ENCODE peak calls at places on chromosomes 2 and 18, in eight cellular contexts. P, C, O, Y, R, G, Q and S are unnamed samples.

GRCh38 chr2:1800306-1800705 is 56.0 kb upstream of the PXDN start:
- DNase-seq in P (no peak), C (no peak), O (no peak), Y (no peak), R (no peak), G (peak), Q (no peak), S (no peak)

GRCh38 chr2:150370600-150370999 is 116.9 kb downstream of the RND3 start:
- DNase-seq in P (no peak), C (no peak), O (no peak), Y (no peak), R (no peak), G (no peak), Q (no peak), S (no peak)

GRCh38 chr2:177262137-177262536 is 2.4 kb downstream of the NFE2L2 start:
- DNase-seq in P (no peak), C (no peak), O (no peak), Y (no peak), R (no peak), G (no peak), Q (no peak), S (no peak)

GRCh38 chr18:79628416-79629248 is 51.0 kb upstream of the CTDP1 start:
- DNase-seq in P (no peak), C (no peak), O (no peak), Y (no peak), R (no peak), G (peak), Q (no peak), S (no peak)

GRCh38 chr2:120606931-120607330 is 128.7 kb upstream of the GLI2 start:
- DNase-seq in P (no peak), C (no peak), O (no peak), Y (no peak), R (no peak), G (peak), Q (no peak), S (no peak)

GRCh38 chr2:54469484-54470053 is 13.4 kb downstream of the SPTBN1 start:
- DNase-seq in P (no peak), C (no peak), O (peak), Y (no peak), R (peak), G (no peak), Q (no peak), S (no peak)

GRCh38 chr2:110863726-110864125 is 131.4 kb downstream of the ACOXL start:
- DNase-seq in P (no peak), C (no peak), O (no peak), Y (no peak), R (no peak), G (no peak), Q (no peak), S (no peak)

GRCh38 chr2:45904931-45905642 is 253.6 kb downstream of the PRKCE start:
- DNase-seq in P (no peak), C (no peak), O (no peak), Y (no peak), R (no peak), G (no peak), Q (no peak), S (no peak)

GRCh38 chr2:229335877-229336346 is 64.8 kb upstream of the PID1 start:
- DNase-seq in P (no peak), C (no peak), O (no peak), Y (no peak), R (no peak), G (no peak), Q (no peak), S (no peak)

GRCh38 chr2:20190862-20191713 is 33.8 kb downstream of the SDC1 start:
- DNase-seq in P (no peak), C (peak), O (peak), Y (no peak), R (no peak), G (no peak), Q (no peak), S (no peak)

GRCh38 chr2:47177042-47177565 is 22.0 kb upstream of the STPG4 start:
- DNase-seq in P (no peak), C (no peak), O (no peak), Y (no peak), R (no peak), G (no peak), Q (no peak), S (no peak)

GRCh38 chr2:8418721-8419120 is 263.1 kb upstream of the ID2 start:
- DNase-seq in P (peak), C (no peak), O (no peak), Y (peak), R (no peak), G (no peak), Q (no peak), S (peak)

GRCh38 chr2:104574367-104574766 is 279.5 kb upstream of the POU3F3 start:
- DNase-seq in P (no peak), C (no peak), O (no peak), Y (no peak), R (no peak), G (no peak), Q (no peak), S (no peak)

GRCh38 chr18:9643549-9643948 is 29.2 kb upstream of the PPP4R1 start:
- DNase-seq in P (peak), C (peak), O (peak), Y (peak), R (no peak), G (no peak), Q (no peak), S (peak)

DNA sequence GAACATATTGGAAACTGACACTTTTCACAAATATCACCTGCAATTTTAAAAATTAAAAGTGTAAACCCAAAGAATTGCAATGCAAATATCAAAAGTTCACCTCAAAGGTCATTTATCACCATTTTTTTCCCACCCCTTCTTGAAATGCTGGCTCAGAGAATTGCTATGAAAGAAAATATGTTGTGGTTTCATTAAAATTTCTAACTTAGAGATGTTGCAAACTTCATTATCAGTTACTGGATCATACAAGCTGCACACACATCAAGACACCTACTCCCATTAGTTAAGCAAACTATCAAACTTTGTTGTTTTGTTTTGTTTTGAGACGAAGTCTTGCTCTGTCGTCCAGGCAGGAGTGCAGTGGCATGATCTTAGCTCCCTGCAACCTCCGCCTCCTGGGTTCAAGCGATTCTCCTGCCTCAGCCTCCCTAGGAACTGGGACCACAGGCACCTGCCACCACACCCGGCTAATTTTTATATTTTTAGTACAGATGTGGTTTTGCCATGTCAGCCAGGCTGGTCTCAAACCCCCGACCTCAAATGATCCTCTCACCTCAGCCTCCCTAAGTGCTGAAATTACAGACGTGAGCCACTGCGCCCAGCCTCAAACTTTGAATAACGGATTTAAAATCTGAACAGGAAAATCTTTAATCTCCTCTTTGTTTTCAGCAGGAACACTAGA is 37.0 kb downstream of the STK39 start:
- DNase-seq in P (no peak), C (no peak), O (no peak), Y (no peak), R (no peak), G (no peak), Q (no peak), S (no peak)
- H3K4me3 ChIP-seq in P (no peak), C (peak), O (no peak), Y (no peak), R (no peak), G (peak), Q (no peak), S (no peak)

DNA sequence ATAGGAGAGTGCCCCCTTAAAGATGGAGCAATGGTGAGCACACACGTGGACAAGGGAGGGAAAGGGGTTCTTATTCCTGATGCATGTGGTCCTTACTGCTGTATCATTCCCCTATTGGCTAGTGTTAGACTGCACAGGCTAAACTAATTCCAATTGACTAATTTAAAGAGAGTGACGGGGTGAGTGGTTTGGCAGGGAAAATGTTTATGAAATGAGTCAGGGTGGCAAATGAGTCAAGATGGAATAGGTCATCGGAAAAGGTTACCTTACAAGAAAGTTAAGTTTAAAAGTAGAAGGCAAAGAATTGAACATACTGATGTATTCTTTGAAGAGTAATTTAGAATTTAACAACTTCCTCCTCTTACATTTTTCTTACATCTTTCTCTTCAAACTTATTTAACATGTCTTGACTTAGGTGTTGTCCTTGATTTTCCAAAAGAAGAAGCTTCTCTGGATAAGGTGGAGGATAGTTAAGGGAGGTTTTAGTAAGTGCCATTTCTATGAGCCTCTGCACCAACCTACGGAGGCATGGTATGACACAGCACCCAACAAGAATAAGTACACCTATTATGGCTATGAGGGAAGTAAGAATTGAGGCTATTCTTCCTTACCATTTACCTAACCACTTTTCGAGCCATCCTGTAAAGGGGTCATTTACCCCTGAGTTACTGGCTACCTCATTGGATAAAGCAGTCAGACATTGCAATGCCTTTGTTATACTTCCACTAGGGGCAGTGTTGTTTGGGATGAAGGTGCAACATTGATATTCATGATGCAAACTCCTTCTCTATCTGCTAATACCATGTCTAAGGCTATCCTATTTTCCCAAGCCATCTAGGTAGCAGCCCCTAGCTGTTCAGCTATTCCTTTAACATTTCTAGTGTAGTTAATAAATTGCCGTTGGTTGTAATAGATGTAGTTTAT is 1345.8 kb upstream of the LRRTM1 start:
- DNase-seq in P (no peak), C (no peak), O (no peak), Y (no peak), R (no peak), G (no peak), Q (no peak), S (no peak)
- TF ChIP-seq CTCF in P (peak), C (no peak), O (peak), Y (no peak), R (no peak), G (no peak), Q (no peak), S (no peak)

GRCh38 chr18:54147439-54147838 is 77.0 kb downstream of the MBD2 start:
- DNase-seq in P (no peak), C (no peak), O (no peak), Y (no peak), R (peak), G (no peak), Q (no peak), S (no peak)

GRCh38 chr18:54150226-54150625 is 74.2 kb downstream of the MBD2 start:
- DNase-seq in P (no peak), C (no peak), O (no peak), Y (no peak), R (no peak), G (no peak), Q (no peak), S (no peak)

GRCh38 chr18:54148678-54149077 is 75.8 kb downstream of the MBD2 start:
- DNase-seq in P (no peak), C (no peak), O (no peak), Y (no peak), R (no peak), G (no peak), Q (no peak), S (no peak)

GRCh38 chr18:54148151-54148550 is 76.3 kb downstream of the MBD2 start:
- DNase-seq in P (no peak), C (no peak), O (no peak), Y (no peak), R (no peak), G (no peak), Q (no peak), S (no peak)

GRCh38 chr18:54149078-54149697 is 75.3 kb downstream of the MBD2 start:
- DNase-seq in P (peak), C (peak), O (no peak), Y (peak), R (peak), G (no peak), Q (no peak), S (peak)
- H3K4me3 ChIP-seq in P (no peak), C (peak), O (no peak), Y (no peak), R (peak), G (no peak), Q (no peak), S (no peak)

DNA sequence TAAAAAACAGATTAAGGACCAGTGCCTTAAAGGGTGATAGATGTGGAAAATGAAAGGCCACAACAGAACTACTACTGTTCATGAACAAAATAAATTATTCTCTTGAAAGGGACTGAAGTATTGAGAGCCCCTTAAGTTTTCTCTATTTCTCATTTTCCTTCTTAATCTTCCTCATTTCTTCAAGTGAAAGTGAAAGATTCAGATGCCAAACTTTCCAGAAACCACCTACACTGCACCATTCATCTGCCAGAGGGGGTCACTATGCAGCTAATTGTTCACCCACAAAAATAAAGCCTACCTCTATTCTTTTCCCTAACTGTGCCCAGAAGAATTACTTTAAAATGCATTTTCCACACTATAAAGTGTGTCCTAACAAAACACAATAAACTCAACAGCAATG is 140.1 kb downstream of the NR4A2 start:
- DNase-seq in P (no peak), C (no peak), O (no peak), Y (no peak), R (peak), G (no peak), Q (no peak), S (no peak)
- TF ChIP-seq CTCF in P (peak), C (no peak), O (peak), Y (no peak), R (peak), G (no peak), Q (peak), S (peak)

GRCh38 chr2:241671457-241672240 is 15.0 kb downstream of the DTYMK start:
- DNase-seq in P (no peak), C (no peak), O (no peak), Y (no peak), R (no peak), G (no peak), Q (no peak), S (no peak)
- H3K4me3 ChIP-seq in P (no peak), C (no peak), O (no peak), Y (no peak), R (no peak), G (no peak), Q (no peak), S (no peak)

GRCh38 chr2:52416340-52416739 is 1351.3 kb upstream of the CHAC2 start:
- DNase-seq in P (no peak), C (no peak), O (peak), Y (no peak), R (no peak), G (no peak), Q (no peak), S (no peak)
- TF ChIP-seq CTCF in P (peak), C (no peak), O (no peak), Y (no peak), R (no peak), G (no peak), Q (no peak), S (no peak)

GRCh38 chr2:33292981-33293586 is 183.4 kb upstream of the RASGRP3 start:
- DNase-seq in P (no peak), C (no peak), O (no peak), Y (no peak), R (no peak), G (no peak), Q (no peak), S (no peak)

GRCh38 chr2:33298233-33298632 is 178.2 kb upstream of the RASGRP3 start:
- DNase-seq in P (peak), C (no peak), O (no peak), Y (peak), R (no peak), G (no peak), Q (no peak), S (peak)

GRCh38 chr2:33292063-33292462 is 184.4 kb upstream of the RASGRP3 start:
- DNase-seq in P (no peak), C (no peak), O (no peak), Y (no peak), R (no peak), G (no peak), Q (no peak), S (no peak)

GRCh38 chr2:33302348-33302747 is 174.1 kb upstream of the RASGRP3 start:
- DNase-seq in P (no peak), C (no peak), O (no peak), Y (no peak), R (no peak), G (no peak), Q (no peak), S (no peak)

DNA sequence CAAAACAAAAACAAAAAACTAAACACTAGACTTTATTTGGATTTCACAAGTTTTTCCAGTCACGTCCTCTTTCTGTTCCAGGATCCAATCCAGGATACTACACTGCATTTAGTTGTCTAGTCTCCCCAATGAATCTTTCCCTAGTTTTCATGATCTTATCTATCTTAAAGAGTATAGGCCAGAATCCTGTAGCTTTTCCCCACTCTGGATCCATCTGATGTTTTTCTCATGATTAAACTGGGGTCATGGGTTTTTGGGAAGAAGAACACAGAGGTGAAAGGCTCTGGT is 178.8 kb upstream of the RASGRP3 start:
- DNase-seq in P (no peak), C (no peak), O (no peak), Y (no peak), R (no peak), G (no peak), Q (no peak), S (no peak)
- H3K4me3 ChIP-seq in P (no peak), C (no peak), O (no peak), Y (no peak), R (no peak), G (no peak), Q (no peak), S (no peak)